ENCODE peak calls at places on chromosomes 6 and 20, in nine cellular contexts. One of them, this sample, is unnamed.

GRCh38 chr6:29964904-29965872 is 22.9 kb downstream of the HLA-A start:
- DNase-seq in CD4-positive, alpha-beta T cell: peak; percentile 53
- DNase-seq in lower lobe of right lung: peak; percentile 84
- DNase-seq in Calu3: peak; percentile 70
- DNase-seq in endothelial cell: peak; percentile 68
- DNase-seq in astrocyte of the spinal cord: peak; percentile 83
- DNase-seq in AG04450: peak; percentile 74
- DNase-seq in spleen: peak; percentile 92
- DNase-seq in CD8-positive, alpha-beta T cell: peak; percentile 57
- DNase-seq in this sample: peak; percentile 89

GRCh38 chr6:51910846-51911245 is 176.6 kb downstream of the PKHD1 start:
- DNase-seq in Calu3: no peak
- DNase-seq in CD8-positive, alpha-beta T cell: no peak
- DNase-seq in CD4-positive, alpha-beta T cell: no peak
- DNase-seq in AG04450: no peak
- DNase-seq in spleen: no peak
- DNase-seq in lower lobe of right lung: no peak
- DNase-seq in endothelial cell: no peak
- DNase-seq in astrocyte of the spinal cord: no peak
- DNase-seq in this sample: no peak

GRCh38 chr20:58795181-58795922 is 55.4 kb downstream of the GNAS-AS1 start:
- DNase-seq in lower lobe of right lung: no peak
- DNase-seq in CD8-positive, alpha-beta T cell: no peak
- DNase-seq in spleen: no peak
- DNase-seq in CD4-positive, alpha-beta T cell: no peak
- DNase-seq in Calu3: no peak
- DNase-seq in endothelial cell: no peak
- DNase-seq in AG04450: no peak
- DNase-seq in astrocyte of the spinal cord: no peak
- DNase-seq in this sample: no peak

GRCh38 chr6:98845201-98846020 is 11.0 kb downstream of the POU3F2 start:
- DNase-seq in AG04450: peak; percentile 50
- DNase-seq in lower lobe of right lung: peak; percentile 73
- DNase-seq in CD8-positive, alpha-beta T cell: peak; percentile 43
- DNase-seq in astrocyte of the spinal cord: peak; percentile 89
- DNase-seq in Calu3: peak; percentile 83
- DNase-seq in CD4-positive, alpha-beta T cell: peak; percentile 64
- DNase-seq in spleen: peak; percentile 87
- DNase-seq in endothelial cell: peak; percentile 92
- DNase-seq in this sample: no peak

GRCh38 chr20:46559001-46559400 is 8.5 kb upstream of the OCSTAMP start:
- DNase-seq in astrocyte of the spinal cord: no peak
- DNase-seq in Calu3: no peak
- DNase-seq in CD4-positive, alpha-beta T cell: no peak
- DNase-seq in lower lobe of right lung: no peak
- DNase-seq in AG04450: no peak
- DNase-seq in endothelial cell: no peak
- DNase-seq in CD8-positive, alpha-beta T cell: no peak
- DNase-seq in spleen: no peak
- DNase-seq in this sample: no peak

GRCh38 chr6:120411394-120411793 is 922.9 kb downstream of the TBC1D32 start:
- DNase-seq in Calu3: no peak
- DNase-seq in astrocyte of the spinal cord: no peak
- DNase-seq in lower lobe of right lung: no peak
- DNase-seq in CD8-positive, alpha-beta T cell: no peak
- DNase-seq in endothelial cell: no peak
- DNase-seq in spleen: no peak
- DNase-seq in AG04450: no peak
- DNase-seq in CD4-positive, alpha-beta T cell: no peak
- DNase-seq in this sample: no peak

GRCh38 chr6:30169658-30170614 is 6.6 kb downstream of the TRIM15 start:
- DNase-seq in astrocyte of the spinal cord: peak; percentile 53
- DNase-seq in lower lobe of right lung: no peak
- DNase-seq in CD8-positive, alpha-beta T cell: no peak
- DNase-seq in Calu3: peak; percentile 46
- DNase-seq in spleen: no peak
- DNase-seq in CD4-positive, alpha-beta T cell: no peak
- DNase-seq in AG04450: peak; percentile 21
- DNase-seq in endothelial cell: peak; percentile 28
- DNase-seq in this sample: no peak

GRCh38 chr6:15329154-15329781 is 83.4 kb downstream of the JARID2 start:
- DNase-seq in lower lobe of right lung: no peak
- DNase-seq in CD8-positive, alpha-beta T cell: no peak
- DNase-seq in CD4-positive, alpha-beta T cell: no peak
- DNase-seq in astrocyte of the spinal cord: peak; percentile 93
- DNase-seq in AG04450: peak; percentile 77
- DNase-seq in spleen: no peak
- DNase-seq in Calu3: no peak
- DNase-seq in endothelial cell: no peak
- DNase-seq in this sample: no peak

GRCh38 chr20:4637081-4637797 is 84.5 kb upstream of the PRND start:
- DNase-seq in AG04450: no peak
- DNase-seq in astrocyte of the spinal cord: no peak
- DNase-seq in CD4-positive, alpha-beta T cell: no peak
- DNase-seq in spleen: no peak
- DNase-seq in Calu3: no peak
- DNase-seq in endothelial cell: no peak
- DNase-seq in lower lobe of right lung: no peak
- DNase-seq in CD8-positive, alpha-beta T cell: no peak
- DNase-seq in this sample: no peak

GRCh38 chr20:61626412-61626811 is 374.4 kb downstream of the CDH4 start:
- DNase-seq in CD8-positive, alpha-beta T cell: no peak
- DNase-seq in CD4-positive, alpha-beta T cell: no peak
- DNase-seq in endothelial cell: no peak
- DNase-seq in astrocyte of the spinal cord: no peak
- DNase-seq in AG04450: no peak
- DNase-seq in Calu3: no peak
- DNase-seq in lower lobe of right lung: no peak
- DNase-seq in spleen: no peak
- DNase-seq in this sample: no peak

GRCh38 chr6:155085582-155086253 is 90.6 kb downstream of the TIAM2 start:
- DNase-seq in Calu3: peak; percentile 76
- DNase-seq in spleen: no peak
- DNase-seq in astrocyte of the spinal cord: peak; percentile 37
- DNase-seq in AG04450: no peak
- DNase-seq in CD4-positive, alpha-beta T cell: no peak
- DNase-seq in CD8-positive, alpha-beta T cell: no peak
- DNase-seq in endothelial cell: no peak
- DNase-seq in lower lobe of right lung: no peak
- DNase-seq in this sample: no peak

GRCh38 chr20:53381568-53382262 is 211.9 kb downstream of the ZNF217 start:
- DNase-seq in lower lobe of right lung: no peak
- DNase-seq in AG04450: no peak
- DNase-seq in astrocyte of the spinal cord: no peak
- DNase-seq in spleen: no peak
- DNase-seq in CD8-positive, alpha-beta T cell: no peak
- DNase-seq in Calu3: no peak
- DNase-seq in endothelial cell: no peak
- DNase-seq in CD4-positive, alpha-beta T cell: no peak
- DNase-seq in this sample: no peak

GRCh38 chr6:27865952-27866369 is 46.2 kb downstream of the OR2B2 start:
- DNase-seq in CD4-positive, alpha-beta T cell: no peak
- DNase-seq in spleen: peak; percentile 84
- DNase-seq in astrocyte of the spinal cord: no peak
- DNase-seq in Calu3: peak; percentile 42
- DNase-seq in endothelial cell: peak; percentile 16
- DNase-seq in AG04450: no peak
- DNase-seq in CD8-positive, alpha-beta T cell: no peak
- DNase-seq in lower lobe of right lung: no peak
- DNase-seq in this sample: no peak

GRCh38 chr20:24677626-24678328 is 208.3 kb downstream of the SYNDIG1 start:
- DNase-seq in lower lobe of right lung: no peak
- DNase-seq in endothelial cell: no peak
- DNase-seq in AG04450: no peak
- DNase-seq in CD8-positive, alpha-beta T cell: no peak
- DNase-seq in spleen: peak; percentile 54
- DNase-seq in CD4-positive, alpha-beta T cell: no peak
- DNase-seq in Calu3: no peak
- DNase-seq in astrocyte of the spinal cord: no peak
- DNase-seq in this sample: no peak

GRCh38 chr6:37731888-37732287 is 34.2 kb upstream of the MDGA1 start:
- DNase-seq in astrocyte of the spinal cord: no peak
- DNase-seq in lower lobe of right lung: peak; percentile 71
- DNase-seq in CD4-positive, alpha-beta T cell: peak; percentile 10
- DNase-seq in CD8-positive, alpha-beta T cell: peak; percentile 4
- DNase-seq in endothelial cell: no peak
- DNase-seq in AG04450: no peak
- DNase-seq in spleen: no peak
- DNase-seq in Calu3: peak; percentile 46
- DNase-seq in this sample: no peak

GRCh38 chr6:145241039-145241438 is 494.3 kb downstream of the EPM2A start:
- DNase-seq in Calu3: no peak
- DNase-seq in CD8-positive, alpha-beta T cell: no peak
- DNase-seq in astrocyte of the spinal cord: peak; percentile 81
- DNase-seq in CD4-positive, alpha-beta T cell: no peak
- DNase-seq in endothelial cell: no peak
- DNase-seq in spleen: no peak
- DNase-seq in AG04450: peak; percentile 48
- DNase-seq in lower lobe of right lung: no peak
- DNase-seq in this sample: no peak

DNA sequence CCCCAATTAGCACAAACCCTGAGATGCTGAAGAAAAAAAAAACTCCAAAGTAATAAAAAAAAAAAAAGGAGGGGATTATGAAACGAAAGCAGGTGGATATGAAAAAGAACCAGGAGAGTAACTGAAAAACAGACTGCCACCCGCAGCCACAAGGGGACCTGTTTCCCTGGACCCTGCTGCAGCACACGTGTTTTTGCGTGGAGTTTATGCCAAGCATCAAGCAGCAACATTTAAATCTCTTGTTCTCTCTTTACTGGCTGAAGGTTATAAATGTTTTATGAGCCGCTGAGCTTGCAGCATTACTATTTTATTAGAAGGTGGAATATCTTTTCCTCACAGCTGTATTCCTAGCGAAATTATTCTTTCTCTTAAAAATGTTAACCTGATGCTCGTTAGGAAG is 131.6 kb upstream of the OLIG3 start:
- DNase-seq in lower lobe of right lung: no peak
- DNase-seq in AG04450: no peak
- DNase-seq in CD8-positive, alpha-beta T cell: no peak
- DNase-seq in CD4-positive, alpha-beta T cell: no peak
- DNase-seq in Calu3: no peak
- DNase-seq in spleen: no peak
- DNase-seq in endothelial cell: no peak
- DNase-seq in astrocyte of the spinal cord: no peak
- DNase-seq in this sample: no peak
- TF ChIP-seq CTCF in lower lobe of right lung: no peak
- TF ChIP-seq CTCF in AG04450: no peak
- TF ChIP-seq CTCF in CD8-positive, alpha-beta T cell: no peak
- TF ChIP-seq CTCF in CD4-positive, alpha-beta T cell: no peak
- TF ChIP-seq CTCF in Calu3: no peak
- TF ChIP-seq CTCF in spleen: no peak
- TF ChIP-seq CTCF in endothelial cell: no peak
- TF ChIP-seq CTCF in astrocyte of the spinal cord: no peak
- TF ChIP-seq CTCF in this sample: no peak

DNA sequence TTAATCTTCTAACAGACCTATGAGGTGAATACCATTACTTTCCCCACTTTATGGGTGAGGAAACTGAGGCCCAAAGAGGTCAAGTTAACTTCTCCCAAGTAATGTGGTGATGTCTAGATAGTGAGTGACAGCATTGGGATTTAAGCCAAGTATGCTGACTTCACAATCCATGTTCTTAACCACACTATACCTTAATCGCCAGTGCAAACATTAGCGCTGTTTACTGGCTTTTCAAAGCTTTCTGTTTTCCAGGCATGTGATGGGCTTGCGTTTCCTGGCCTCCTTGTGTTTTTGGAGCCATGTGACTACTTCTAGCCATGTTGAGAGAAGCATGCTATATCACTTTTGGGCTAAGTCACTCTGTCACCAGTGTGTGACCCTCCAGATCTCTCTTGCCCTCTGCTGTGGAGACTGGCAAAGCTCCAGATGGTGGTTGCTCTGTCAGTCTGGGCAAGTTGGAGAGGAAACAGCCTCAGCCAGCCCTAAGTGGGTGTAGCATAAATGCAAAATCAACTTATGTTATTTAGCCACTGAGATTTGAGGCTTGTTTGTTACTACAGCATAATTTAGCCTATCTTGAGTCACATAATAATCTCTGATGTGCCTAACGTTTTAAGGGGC is 76.9 kb downstream of the ANKRD6 start:
- DNase-seq in AG04450: no peak
- DNase-seq in astrocyte of the spinal cord: no peak
- DNase-seq in CD4-positive, alpha-beta T cell: no peak
- DNase-seq in CD8-positive, alpha-beta T cell: no peak
- DNase-seq in endothelial cell: no peak
- DNase-seq in Calu3: no peak
- DNase-seq in spleen: no peak
- DNase-seq in lower lobe of right lung: no peak
- DNase-seq in this sample: no peak
- TF ChIP-seq CTCF in AG04450: no peak
- TF ChIP-seq CTCF in astrocyte of the spinal cord: no peak
- TF ChIP-seq CTCF in CD4-positive, alpha-beta T cell: no peak
- TF ChIP-seq CTCF in CD8-positive, alpha-beta T cell: no peak
- TF ChIP-seq CTCF in endothelial cell: no peak
- TF ChIP-seq CTCF in Calu3: no peak
- TF ChIP-seq CTCF in spleen: no peak
- TF ChIP-seq CTCF in lower lobe of right lung: no peak
- TF ChIP-seq CTCF in this sample: no peak

GRCh38 chr6:11309947-11310665 is 77.6 kb upstream of the NEDD9 start:
- DNase-seq in AG04450: peak; percentile 30
- DNase-seq in endothelial cell: no peak
- DNase-seq in astrocyte of the spinal cord: no peak
- DNase-seq in Calu3: no peak
- DNase-seq in lower lobe of right lung: peak; percentile 54
- DNase-seq in CD8-positive, alpha-beta T cell: no peak
- DNase-seq in spleen: no peak
- DNase-seq in CD4-positive, alpha-beta T cell: no peak
- DNase-seq in this sample: no peak
- TF ChIP-seq CTCF in AG04450: peak; percentile 36
- TF ChIP-seq CTCF in endothelial cell: no peak
- TF ChIP-seq CTCF in astrocyte of the spinal cord: no peak
- TF ChIP-seq CTCF in Calu3: no peak
- TF ChIP-seq CTCF in lower lobe of right lung: peak; percentile 12
- TF ChIP-seq CTCF in CD8-positive, alpha-beta T cell: no peak
- TF ChIP-seq CTCF in spleen: no peak
- TF ChIP-seq CTCF in CD4-positive, alpha-beta T cell: no peak
- TF ChIP-seq CTCF in this sample: no peak

DNA sequence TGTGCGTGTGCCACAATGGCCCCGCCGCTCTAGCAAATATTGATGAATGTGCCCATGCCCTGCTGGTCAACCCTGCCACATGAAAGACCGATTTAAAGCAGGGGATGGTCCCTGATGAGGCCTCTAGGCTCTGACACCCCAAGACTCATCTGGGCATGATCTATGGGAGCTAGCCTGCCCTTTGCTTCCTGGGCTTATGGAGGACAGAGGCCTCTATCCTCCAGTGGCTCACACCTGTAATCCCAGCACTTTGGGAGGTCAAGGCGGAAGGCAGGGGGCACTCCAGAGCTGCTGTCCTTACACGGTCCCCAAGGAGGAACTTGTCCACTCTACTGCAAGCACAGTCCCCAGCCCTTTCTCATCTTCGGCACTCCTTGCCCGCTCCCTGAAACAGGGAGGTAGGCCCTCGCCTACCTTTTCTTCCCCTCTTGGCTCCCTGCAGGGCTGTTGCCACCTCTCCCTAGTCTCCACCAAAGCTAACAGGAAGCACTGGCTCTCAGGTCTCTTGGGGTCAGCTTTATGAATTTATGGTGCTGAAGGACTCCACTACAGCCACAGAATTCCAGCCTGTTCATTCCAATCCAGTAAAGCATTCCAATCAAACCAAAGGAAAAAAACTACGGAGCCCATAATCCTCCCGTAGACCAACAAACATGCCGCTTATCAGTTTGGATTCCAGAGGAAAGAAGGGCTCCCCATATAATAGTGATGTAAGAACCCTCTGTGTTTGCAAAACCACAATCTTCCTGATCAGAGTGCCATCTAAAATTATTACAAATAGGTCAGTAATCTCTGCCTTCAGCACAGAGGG is 48.7 kb upstream of the FOXQ1 start:
- DNase-seq in endothelial cell: no peak
- DNase-seq in CD4-positive, alpha-beta T cell: no peak
- DNase-seq in CD8-positive, alpha-beta T cell: no peak
- DNase-seq in AG04450: no peak
- DNase-seq in astrocyte of the spinal cord: no peak
- DNase-seq in spleen: no peak
- DNase-seq in Calu3: no peak
- DNase-seq in lower lobe of right lung: peak; percentile 61
- DNase-seq in this sample: no peak
- TF ChIP-seq CTCF in endothelial cell: no peak
- TF ChIP-seq CTCF in CD4-positive, alpha-beta T cell: no peak
- TF ChIP-seq CTCF in CD8-positive, alpha-beta T cell: no peak
- TF ChIP-seq CTCF in AG04450: no peak
- TF ChIP-seq CTCF in astrocyte of the spinal cord: no peak
- TF ChIP-seq CTCF in spleen: no peak
- TF ChIP-seq CTCF in Calu3: no peak
- TF ChIP-seq CTCF in lower lobe of right lung: peak; percentile 37
- TF ChIP-seq CTCF in this sample: peak; percentile 63

This sample was measured in CD14-positive monocyte.